ENCODE peak calls at places on chromosomes 12 and 14, in four cellular contexts. A is left ventricle myocardium inferior, G is esophagus muscularis mucosa, S is AG04450. X is an unnamed sample.

GRCh38 chr12:63007726-63008125 is 72.8 kb upstream of the PPM1H start:
- DNase-seq in A (no peak), G (no peak), S (no peak), X (no peak)

GRCh38 chr12:101719566-101719965 is 19.7 kb downstream of the SYCP3 start:
- DNase-seq in A (no peak), G (no peak), S (no peak), X (no peak)

GRCh38 chr12:97837401-97837800 is 374.8 kb downstream of the RMST start:
- DNase-seq in A (no peak), G (no peak), S (no peak), X (peak; percentile 54)

GRCh38 chr14:83467811-83468210 is 1934.2 kb upstream of the SEL1L start:
- DNase-seq in A (no peak), G (no peak), S (no peak), X (no peak)

GRCh38 chr14:35553808-35554207 is 19.8 kb downstream of the INSM2 start:
- DNase-seq in A (no peak), G (no peak), S (no peak), X (no peak)

GRCh38 chr12:52137746-52138145 is 54.1 kb downstream of the KRT80 start:
- DNase-seq in A (peak; percentile 7), G (no peak), S (no peak), X (no peak)

GRCh38 chr14:31927348-31927826 is 149.7 kb upstream of the ARHGAP5 start:
- DNase-seq in A (peak; percentile 35), G (no peak), S (peak; percentile 87), X (no peak)

GRCh38 chr14:32047791-32048190 is 29.3 kb upstream of the ARHGAP5 start:
- DNase-seq in A (no peak), G (no peak), S (no peak), X (no peak)

GRCh38 chr12:7782055-7782454 is 7.1 kb upstream of the NANOG start:
- DNase-seq in A (no peak), G (no peak), S (no peak), X (no peak)

GRCh38 chr12:64373204-64373603 is 17.4 kb downstream of the C12orf56 start:
- DNase-seq in A (no peak), G (no peak), S (no peak), X (no peak)

GRCh38 chr12:18297883-18298282 is 36.6 kb downstream of the PIK3C2G start:
- DNase-seq in A (no peak), G (no peak), S (no peak), X (no peak)

GRCh38 chr14:51242545-51243490 is 2.8 kb downstream of the TMX1 start:
- DNase-seq in A (no peak), G (no peak), S (no peak), X (no peak)

GRCh38 chr14:55077691-55078151 is 26.3 kb downstream of the MAPK1IP1L start:
- DNase-seq in A (no peak), G (no peak), S (no peak), X (no peak)

GRCh38 chr14:105486974-105487448 is 325 bp downstream of the CRIP1 start:
- DNase-seq in A (peak; percentile 88), G (no peak), S (no peak), X (no peak)

GRCh38 chr12:59595097-59595496 is 732 bp upstream of the SLC16A7 start:
- DNase-seq in A (no peak), G (no peak), S (no peak), X (no peak)

GRCh38 chr12:88272456-88272855 is 130.3 kb downstream of the TMTC3 start:
- DNase-seq in A (no peak), G (no peak), S (no peak), X (no peak)

GRCh38 chr12:2672863-2673262 is 121.9 kb upstream of the FKBP4 start:
- DNase-seq in A (no peak), G (no peak), S (no peak), X (no peak)

GRCh38 chr14:43792980-43793379 is 714.1 kb downstream of the FSCB start:
- DNase-seq in A (no peak), G (no peak), S (no peak), X (no peak)

GRCh38 chr12:86683568-86683991 is 427.4 kb upstream of the MGAT4C start:
- DNase-seq in A (no peak), G (no peak), S (peak; percentile 13), X (no peak)

GRCh38 chr12:79138872-79139271 is 274.3 kb downstream of the SYT1 start:
- DNase-seq in A (no peak), G (no peak), S (no peak), X (no peak)

GRCh38 chr14:21528381-21529348 is 2.5 kb upstream of the SALL2 start:
- DNase-seq in A (no peak), G (no peak), S (no peak), X (no peak)

GRCh38 chr14:97408503-97408902 is 611.3 kb downstream of the VRK1 start:
- DNase-seq in A (no peak), G (no peak), S (no peak), X (no peak)
- H3K4me3 ChIP-seq in A (no peak overlapping the region), G (no peak overlapping the region), S (no peak overlapping the region), X (no peak overlapping the region)

DNA sequence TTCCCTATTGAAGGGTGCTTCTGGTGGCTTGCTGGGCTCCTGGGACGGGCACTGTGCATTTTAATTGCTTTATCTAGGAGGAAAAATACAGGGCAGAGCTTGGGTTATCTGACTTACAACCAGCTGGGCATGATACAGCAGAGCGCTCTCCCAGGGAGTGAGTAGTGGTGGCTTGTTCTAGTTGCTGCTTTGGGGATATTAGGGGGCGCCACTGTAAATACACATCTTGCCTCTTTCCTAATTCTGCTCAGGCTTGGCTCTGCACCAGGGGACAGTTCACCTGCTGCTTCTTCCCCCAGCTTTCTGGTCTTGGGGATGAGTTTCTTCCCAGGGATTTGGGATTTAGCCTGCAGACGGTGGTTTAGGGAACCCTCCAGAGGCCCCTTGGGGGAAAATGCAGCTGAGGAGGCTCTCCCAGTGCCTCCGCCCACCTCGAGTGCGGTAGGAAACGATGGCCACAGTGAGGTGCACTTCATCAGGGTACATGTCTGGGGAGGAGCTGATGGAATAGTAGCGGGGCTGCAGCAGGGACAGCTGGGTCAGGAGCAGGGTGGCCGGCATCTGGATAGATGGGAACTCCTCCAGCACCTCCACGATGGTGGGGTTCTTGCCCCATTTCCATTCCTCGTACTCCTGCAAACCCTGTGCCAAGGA is 36.9 kb upstream of the FBXO21 start:
- DNase-seq in A (no peak), G (no peak), S (no peak), X (no peak)
- H3K4me3 ChIP-seq in A (no peak overlapping the region), G (no peak overlapping the region), S (no peak overlapping the region), X (no peak overlapping the region)

DNA sequence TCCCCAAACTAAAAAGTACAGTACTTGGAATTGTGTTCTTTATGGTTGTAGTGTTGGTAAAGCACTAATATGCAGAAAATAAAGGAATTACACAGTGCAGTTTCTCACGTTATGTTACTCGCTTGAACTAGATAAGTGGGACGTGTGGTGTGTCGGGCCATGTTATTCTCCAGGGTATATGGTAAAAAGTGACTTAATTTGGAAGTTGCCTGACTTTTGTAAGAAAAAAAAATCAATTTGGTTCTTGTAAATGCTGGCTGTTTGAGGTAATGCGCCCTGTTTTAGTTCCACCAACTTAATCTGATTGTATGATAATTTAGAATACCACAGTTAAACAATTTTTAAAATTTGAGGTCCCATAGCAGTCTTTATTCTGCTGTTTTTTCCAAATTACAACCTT is 4.1 kb downstream of the ARF6 start:
- DNase-seq in A (no peak), G (no peak), S (no peak), X (no peak)
- H3K4me3 ChIP-seq in A (peak overlapping the region; percentile 96), G (peak overlapping the region; percentile 99), S (peak overlapping the region; percentile 27), X (no peak overlapping the region)

DNA sequence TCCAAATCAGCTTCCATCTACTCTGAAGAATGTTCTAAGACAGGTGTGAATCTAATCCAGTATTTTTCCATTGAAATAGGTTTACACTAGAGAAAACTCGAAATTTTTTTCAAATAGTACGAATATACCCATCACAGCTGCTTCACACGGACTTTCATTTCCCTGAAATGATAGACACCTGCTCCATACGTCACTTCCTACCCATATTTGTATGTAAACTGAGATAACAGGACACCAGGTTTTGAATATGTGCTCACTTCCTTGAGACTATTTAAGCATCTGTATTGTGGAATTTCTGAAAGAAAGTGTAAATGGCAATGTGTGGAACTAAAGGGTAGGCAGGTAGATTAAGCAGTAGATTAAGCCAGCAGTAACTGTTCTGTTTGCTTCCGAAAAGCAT is 13.4 kb upstream of the ITPR2 start:
- DNase-seq in A (no peak), G (no peak), S (no peak), X (no peak)
- H3K4me3 ChIP-seq in A (no peak overlapping the region), G (no peak overlapping the region), S (no peak overlapping the region), X (no peak overlapping the region)

DNA sequence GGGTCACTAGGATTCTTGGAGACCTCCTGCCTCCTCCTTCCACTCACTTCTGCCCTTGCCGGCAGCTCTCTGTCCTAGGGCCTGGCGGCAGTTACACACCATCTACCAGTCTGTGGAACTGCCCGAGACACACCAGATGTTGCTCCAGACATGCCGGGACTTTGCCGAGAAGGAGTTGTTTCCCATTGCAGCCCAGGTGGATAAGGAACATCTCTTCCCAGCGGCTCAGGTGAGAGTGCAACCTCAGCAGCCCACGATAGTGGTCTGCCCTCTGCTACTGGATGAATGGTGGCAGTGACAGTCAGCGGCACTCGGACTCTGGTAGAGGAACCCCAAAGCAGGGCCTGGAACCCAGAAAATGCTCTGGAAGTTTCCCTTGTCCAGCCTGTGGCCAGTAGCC is 1.3 kb downstream of the ACADS start:
- DNase-seq in A (no peak), G (no peak), S (no peak), X (no peak)
- H3K4me3 ChIP-seq in A (peak overlapping the region; percentile 95), G (no peak overlapping the region), S (no peak overlapping the region), X (no peak overlapping the region)

GRCh38 chr12:20367731-20368652 is at the start of gene PDE3A:
- DNase-seq in A (peak; percentile 74), G (no peak), S (no peak), X (peak; percentile 14)

GRCh38 chr12:20370001-20370381 is 1.7 kb downstream of the PDE3A start:
- DNase-seq in A (peak; percentile 38), G (no peak), S (no peak), X (peak; percentile 35)

GRCh38 chr12:20368653-20369163 is 371 bp downstream of the PDE3A start:
- DNase-seq in A (peak; percentile 27), G (no peak), S (no peak), X (no peak)

GRCh38 chr12:20370841-20371240 is 2.5 kb downstream of the PDE3A start:
- DNase-seq in A (no peak), G (no peak), S (no peak), X (no peak)

GRCh38 chr12:20369164-20370000 is 1.0 kb downstream of the PDE3A start:
- DNase-seq in A (peak; percentile 89), G (peak; percentile 93), S (no peak), X (peak; percentile 14)
- H3K4me3 ChIP-seq in A (peak overlapping the region; percentile 82), G (peak overlapping the region; percentile 67), S (peak overlapping the region; percentile 69), X (peak overlapping the region; percentile 37)

GRCh38 chr12:117583092-117583491 is 221.7 kb upstream of the NOS1 start:
- DNase-seq in A (no peak), G (no peak), S (no peak), X (no peak)
- H3K4me3 ChIP-seq in A (no peak overlapping the region), G (no peak overlapping the region), S (no peak overlapping the region), X (no peak overlapping the region)